ENCODE peak calls at places on chromosomes 2 and 18, in ten cellular contexts. F is A549, V is HL-60, L is SK-N-SH, C is tibial nerve, E is mucosa of descending colon, M is fibroblast of mammary gland, N is left ventricle myocardium inferior, S is psoas muscle, I is cardiac fibroblast. K is an unnamed sample.

GRCh38 chr2:37394263-37394662 is 49.8 kb downstream of the QPCT start:
- DNase-seq in F (no peak), V (peak; percentile 57), L (no peak), C (no peak), E (no peak), M (no peak), N (no peak), S (no peak), I (no peak), K (no peak)

GRCh38 chr2:19474128-19474527 is 115.7 kb upstream of the OSR1 start:
- DNase-seq in F (no peak), V (peak; percentile 89), L (no peak), C (peak; percentile 37), E (no peak), M (peak; percentile 80), N (no peak), S (no peak), I (peak; percentile 60), K (no peak)

GRCh38 chr2:45857848-45858520 is 206.5 kb downstream of the PRKCE start:
- DNase-seq in F (no peak), V (no peak), L (no peak), C (no peak), E (no peak), M (no peak), N (no peak), S (no peak), I (no peak), K (no peak)

GRCh38 chr2:215950009-215950408 is 63.3 kb downstream of the MREG start:
- DNase-seq in F (peak; percentile 27), V (no peak), L (peak; percentile 32), C (no peak), E (no peak), M (peak; percentile 79), N (no peak), S (no peak), I (peak; percentile 62), K (peak; percentile 51)

GRCh38 chr18:2883137-2883671 is 36.4 kb downstream of the EMILIN2 start:
- DNase-seq in F (no peak), V (peak; percentile 80), L (no peak), C (no peak), E (peak; percentile 45), M (no peak), N (no peak), S (no peak), I (no peak), K (no peak)

GRCh38 chr2:20382965-20383800 is 32.5 kb upstream of the PUM2 start:
- DNase-seq in F (no peak), V (no peak), L (no peak), C (no peak), E (no peak), M (peak; percentile 52), N (no peak), S (no peak), I (peak; percentile 45), K (no peak)

GRCh38 chr2:239846789-239847676 is 178.1 kb downstream of the NDUFA10 start:
- DNase-seq in F (no peak), V (no peak), L (no peak), C (peak; percentile 3), E (no peak), M (no peak), N (no peak), S (no peak), I (no peak), K (no peak)

GRCh38 chr2:14626873-14627272 is 5.6 kb upstream of the LRATD1 start:
- DNase-seq in F (no peak), V (no peak), L (no peak), C (no peak), E (peak; percentile 42), M (no peak), N (no peak), S (no peak), I (no peak), K (no peak)

GRCh38 chr2:118224144-118224887 is 136.0 kb downstream of the INSIG2 start:
- DNase-seq in F (no peak), V (peak; percentile 13), L (peak; percentile 50), C (no peak), E (peak; percentile 48), M (no peak), N (peak; percentile 12), S (peak; percentile 26), I (peak; percentile 5), K (peak; percentile 70)

GRCh38 chr2:234490239-234491074 is 6.4 kb downstream of the ARL4C start:
- DNase-seq in F (no peak), V (peak; percentile 60), L (no peak), C (no peak), E (no peak), M (no peak), N (no peak), S (no peak), I (no peak), K (no peak)

GRCh38 chr2:226892729-226893128 is 56.9 kb downstream of the RHBDD1 start:
- DNase-seq in F (no peak), V (no peak), L (no peak), C (no peak), E (no peak), M (peak; percentile 81), N (no peak), S (no peak), I (peak; percentile 64), K (no peak)

GRCh38 chr2:101305044-101305443 is 3.5 kb downstream of the RNF149 start:
- DNase-seq in F (no peak), V (no peak), L (no peak), C (no peak), E (no peak), M (no peak), N (no peak), S (no peak), I (no peak), K (no peak)

GRCh38 chr2:163558286-163559009 is 177.4 kb downstream of the FIGN start:
- DNase-seq in F (no peak), V (no peak), L (no peak), C (no peak), E (no peak), M (no peak), N (no peak), S (no peak), I (no peak), K (peak; percentile 85)

GRCh38 chr2:213152065-213152794 is 818 bp upstream of the IKZF2 start:
- DNase-seq in F (peak; percentile 35), V (peak; percentile 48), L (peak; percentile 72), C (peak; percentile 52), E (peak; percentile 82), M (peak; percentile 59), N (peak; percentile 71), S (peak; percentile 64), I (peak; percentile 87), K (peak; percentile 82)

GRCh38 chr18:31791817-31792579 is 31.3 kb upstream of the SLC25A52 start:
- DNase-seq in F (no peak), V (peak; percentile 85), L (no peak), C (no peak), E (no peak), M (no peak), N (no peak), S (no peak), I (no peak), K (no peak)

GRCh38 chr2:19796036-19796703 is 105.6 kb downstream of the TTC32 start:
- DNase-seq in F (no peak), V (no peak), L (no peak), C (no peak), E (no peak), M (peak; percentile 91), N (no peak), S (no peak), I (peak; percentile 49), K (no peak)

GRCh38 chr2:42327125-42327524 is 33.9 kb downstream of the COX7A2L start:
- DNase-seq in F (no peak), V (no peak), L (no peak), C (no peak), E (no peak), M (no peak), N (no peak), S (no peak), I (no peak), K (no peak)

GRCh38 chr2:59276033-59276432 is 1034.9 kb upstream of the FANCL start:
- DNase-seq in F (no peak), V (no peak), L (no peak), C (no peak), E (no peak), M (no peak), N (no peak), S (no peak), I (no peak), K (peak; percentile 46)
- TF ChIP-seq CTCF in F (peak; percentile 17), V (peak; percentile 3), L (peak; percentile 52), C (no peak), E (no peak), M (no peak), N (no peak), S (no peak), I (no peak), K (peak; percentile 75)

DNA sequence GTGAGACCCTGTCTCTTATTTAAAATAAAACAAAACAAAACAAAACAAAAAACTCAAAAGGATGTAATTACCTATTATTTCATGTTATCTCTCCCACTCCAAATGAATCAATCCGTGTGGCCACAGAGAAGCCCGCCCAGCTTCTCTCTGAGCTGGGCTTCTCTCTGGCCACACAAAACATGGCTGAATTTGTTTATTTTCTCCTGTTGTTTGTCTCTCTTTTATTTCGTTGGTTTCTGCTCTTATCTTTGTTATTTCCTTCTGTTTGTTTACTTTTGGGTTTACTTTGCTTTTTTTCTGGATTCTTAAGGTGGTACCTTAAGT is 1.5 kb upstream of the TRABD2A start:
- DNase-seq in F (no peak), V (no peak), L (no peak), C (no peak), E (no peak), M (no peak), N (no peak), S (no peak), I (no peak), K (no peak)
- H3K4me3 ChIP-seq in F (peak overlapping the region; percentile 50), V (no peak overlapping the region), L (peak overlapping the region; percentile 66), C (peak overlapping the region; percentile 49), E (no peak overlapping the region), M (no peak overlapping the region), N (peak overlapping the region; percentile 70), S (no peak overlapping the region), I (no peak overlapping the region), K (peak overlapping the region; percentile 73)

GRCh38 chr2:220000586-220000985 is 373.2 kb downstream of the SLC4A3 start:
- DNase-seq in F (no peak), V (no peak), L (no peak), C (no peak), E (no peak), M (no peak), N (no peak), S (no peak), I (no peak), K (no peak)
- TF ChIP-seq CTCF in F (no peak), V (no peak), L (no peak), C (no peak), E (no peak), M (no peak), N (no peak), S (no peak), I (no peak), K (no peak)

DNA sequence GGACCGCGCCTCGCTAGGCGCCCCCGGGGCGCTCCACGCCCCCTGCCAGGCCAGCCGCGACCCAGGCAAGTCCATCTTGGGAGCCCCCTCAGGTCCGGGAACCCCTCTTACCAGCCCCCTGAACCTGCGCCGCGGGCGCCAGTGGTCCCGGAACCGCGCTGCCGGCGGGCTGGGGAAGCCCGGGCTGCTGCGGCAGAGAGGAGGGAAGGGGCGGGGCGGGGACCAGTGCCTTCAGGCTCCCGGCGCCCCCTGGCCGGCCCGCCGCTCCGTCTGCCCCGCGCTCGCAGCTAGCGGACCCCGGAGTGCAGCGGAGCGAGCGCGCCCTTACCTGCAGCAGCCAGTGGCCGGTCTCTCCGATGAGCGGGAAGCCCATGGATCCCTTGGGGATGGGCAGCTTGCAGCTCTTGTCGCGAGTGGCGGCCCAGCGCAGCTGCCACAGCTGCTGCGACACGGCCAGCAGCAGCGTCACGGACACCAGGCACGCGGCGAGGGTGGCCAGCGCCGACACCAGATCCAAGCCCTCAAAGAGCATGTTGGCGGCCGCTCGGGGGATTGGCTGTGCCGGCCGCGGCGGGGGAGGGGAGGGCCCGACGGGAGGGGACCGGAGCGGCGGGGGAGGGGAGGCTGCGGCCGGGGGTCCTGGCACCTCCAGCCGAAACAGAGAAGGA is at the start of gene CYP26B1:
- DNase-seq in F (no peak), V (no peak), L (peak; percentile 66), C (peak; percentile 16), E (no peak), M (no peak), N (peak; percentile 29), S (peak; percentile 51), I (no peak), K (peak; percentile 82)
- H3K4me3 ChIP-seq in F (peak within 1 kb of the TSS; percentile 61), V (no peak within 1 kb of the TSS), L (peak within 1 kb of the TSS; percentile 55), C (peak within 1 kb of the TSS; percentile 56), E (no peak within 1 kb of the TSS), M (peak within 1 kb of the TSS; percentile 40), N (peak within 1 kb of the TSS; percentile 70), S (peak within 1 kb of the TSS; percentile 73), I (peak within 1 kb of the TSS; percentile 54), K (peak within 1 kb of the TSS; percentile 52)